ENCODE peak calls at places on chromosome 18, in seven cellular contexts. T, F, Q, U, N, O and E are unnamed samples.

GRCh38 chr18:21444465-21445023 is 156.0 kb downstream of the ESCO1 start:
- DNase-seq in F (peak), N (peak), O (no peak), U (peak), Q (no peak), T (peak), E (peak)

GRCh38 chr18:6203791-6204190 is 210.9 kb downstream of the L3MBTL4 start:
- DNase-seq in Q (no peak), T (no peak), F (no peak), N (no peak), O (no peak), U (no peak), E (no peak)

GRCh38 chr18:11324956-11325873 is 175.8 kb upstream of the PIEZO2 start:
- DNase-seq in U (peak), F (peak), T (peak), Q (peak), O (peak), N (peak), E (peak)

GRCh38 chr18:1784113-1784512 is 787.2 kb downstream of the METTL4 start:
- DNase-seq in T (no peak), N (no peak), F (no peak), O (no peak), Q (no peak), U (no peak), E (no peak)

GRCh38 chr18:56574827-56575226 is 63.6 kb downstream of the TXNL1 start:
- DNase-seq in O (no peak), Q (peak), U (no peak), T (peak), N (no peak), F (no peak), E (no peak)

GRCh38 chr18:61669320-61669719 is 223.5 kb downstream of the RNF152 start:
- DNase-seq in Q (peak), F (peak), T (no peak), U (no peak), N (no peak), O (no peak), E (no peak)

GRCh38 chr18:44681039-44681595 is 429 bp downstream of the SETBP1 start:
- DNase-seq in O (no peak), F (no peak), T (no peak), N (no peak), Q (no peak), U (no peak), E (peak)

GRCh38 chr18:75036941-75037516 is 171.9 kb downstream of the PTGR3 start:
- DNase-seq in U (no peak), O (no peak), F (no peak), T (peak), Q (peak), N (no peak), E (no peak)

GRCh38 chr18:28960146-28960545 is 783.2 kb upstream of the CDH2 start:
- DNase-seq in T (peak), O (no peak), U (peak), N (peak), F (no peak), Q (no peak), E (no peak)

GRCh38 chr18:55953326-55953725 is 365.3 kb upstream of the TCF4 start:
- DNase-seq in T (no peak), F (no peak), N (no peak), U (no peak), Q (no peak), O (no peak), E (no peak)

GRCh38 chr18:65737346-65737745 is 13.5 kb upstream of the CDH7 start:
- DNase-seq in O (no peak), N (no peak), F (no peak), U (no peak), T (no peak), Q (no peak), E (no peak)

GRCh38 chr18:46518438-46518837 is 138.6 kb downstream of the LOXHD1 start:
- DNase-seq in O (no peak), T (no peak), Q (no peak), U (peak), N (peak), F (no peak), E (no peak)

GRCh38 chr18:32812342-32812741 is 39.5 kb upstream of the KLHL14 start:
- DNase-seq in F (no peak), O (no peak), T (no peak), U (no peak), N (no peak), Q (no peak), E (no peak)

GRCh38 chr18:505483-506122 is 5.1 kb upstream of the COLEC12 start:
- DNase-seq in N (no peak), Q (no peak), O (no peak), U (no peak), T (no peak), F (no peak), E (peak)

GRCh38 chr18:68104036-68104435 is 587.5 kb upstream of the DSEL start:
- DNase-seq in N (no peak), F (no peak), O (no peak), Q (no peak), T (no peak), U (no peak), E (no peak)

GRCh38 chr18:42773870-42774269 is 341.6 kb downstream of the RIT2 start:
- DNase-seq in U (no peak), Q (no peak), T (no peak), F (no peak), O (no peak), N (no peak), E (no peak)

GRCh38 chr18:23542471-23542870 is 39.2 kb downstream of the RMC1 start:
- DNase-seq in Q (no peak), O (no peak), T (no peak), U (no peak), N (no peak), F (no peak), E (no peak)

GRCh38 chr18:63575680-63576079 is 11.5 kb upstream of the SERPINB13 start:
- DNase-seq in F (no peak), O (no peak), Q (no peak), T (no peak), U (peak), N (no peak), E (no peak)

GRCh38 chr18:6752200-6752873 is 22.8 kb downstream of the ARHGAP28 start:
- DNase-seq in O (no peak), F (peak), N (no peak), U (no peak), Q (peak), T (peak), E (no peak)

GRCh38 chr18:46755315-46756171 is 1.3 kb downstream of the ST8SIA5 start:
- DNase-seq in Q (no peak), O (no peak), N (no peak), T (no peak), U (no peak), F (no peak), E (peak)

GRCh38 chr18:50802133-50802532 is 17.7 kb downstream of the MRO start:
- DNase-seq in O (no peak), Q (no peak), N (peak), T (no peak), F (no peak), U (peak), E (no peak)

GRCh38 chr18:9094307-9095226 is 7.9 kb upstream of the NDUFV2 start:
- DNase-seq in N (peak), U (no peak), F (peak), O (peak), T (peak), Q (peak), E (no peak)

GRCh38 chr18:56889621-56890020 is 238.5 kb downstream of the WDR7 start:
- DNase-seq in T (no peak), F (no peak), U (no peak), O (no peak), Q (no peak), N (no peak), E (no peak)

GRCh38 chr18:61502472-61502871 is 169.2 kb downstream of the CDH20 start:
- DNase-seq in F (peak), O (peak), Q (peak), N (peak), U (peak), T (peak), E (peak)

GRCh38 chr18:46731316-46731715 is 25.5 kb downstream of the ST8SIA5 start:
- DNase-seq in U (no peak), F (no peak), Q (no peak), N (no peak), T (no peak), O (no peak), E (no peak)

GRCh38 chr18:55262021-55262560 is 302.8 kb upstream of the CCDC68 start:
- DNase-seq in F (no peak), T (no peak), O (no peak), Q (no peak), N (no peak), U (no peak), E (no peak)

GRCh38 chr18:60157810-60158209 is 214.8 kb downstream of the MC4R start:
- DNase-seq in U (no peak), F (no peak), N (no peak), O (no peak), Q (no peak), T (no peak), E (no peak)

GRCh38 chr18:50866765-50867164 is 12.2 kb upstream of the ME2 start:
- DNase-seq in N (no peak), O (no peak), Q (no peak), T (peak), F (no peak), U (peak), E (peak)

GRCh38 chr18:54358495-54358793 is 738 bp downstream of the C18orf54 start:
- DNase-seq in O (peak), N (no peak), Q (no peak), T (peak), U (peak), F (no peak), E (no peak)

GRCh38 chr18:24831871-24832665 is 371.6 kb downstream of the HRH4 start:
- DNase-seq in T (no peak), N (no peak), U (no peak), Q (no peak), O (no peak), F (no peak), E (no peak)

GRCh38 chr18:35267161-35267651 is 22.8 kb downstream of the ZSCAN30 start:
- DNase-seq in T (peak), N (no peak), O (no peak), U (no peak), F (no peak), Q (no peak), E (peak)

GRCh38 chr18:29225351-29225750 is 1048.4 kb upstream of the CDH2 start:
- DNase-seq in F (no peak), O (no peak), Q (no peak), U (no peak), T (peak), N (no peak), E (no peak)

GRCh38 chr18:55781481-55781957 is 193.5 kb upstream of the TCF4 start:
- DNase-seq in N (peak), F (no peak), Q (peak), U (peak), O (peak), T (peak), E (no peak)

GRCh38 chr18:8298186-8298585 is 311.1 kb upstream of the RAB12 start:
- DNase-seq in U (no peak), F (no peak), N (no peak), O (no peak), T (no peak), Q (no peak), E (no peak)

GRCh38 chr18:39318462-39318861 is 1752.9 kb upstream of the CELF4 start:
- DNase-seq in F (no peak), O (no peak), N (no peak), T (no peak), U (no peak), Q (no peak), E (no peak)

GRCh38 chr18:62577748-62578147 is 54.9 kb downstream of the ZCCHC2 start:
- DNase-seq in U (no peak), N (no peak), O (no peak), T (no peak), Q (no peak), F (no peak), E (no peak)

GRCh38 chr18:34697233-34697632 is 12.9 kb upstream of the DTNA start:
- DNase-seq in O (no peak), Q (no peak), U (no peak), T (no peak), F (no peak), N (no peak), E (no peak)

GRCh38 chr18:21897811-21898210 is 157.2 kb downstream of the MIB1 start:
- DNase-seq in F (peak), U (peak), T (peak), Q (peak), O (peak), N (peak), E (peak)

GRCh38 chr18:7684966-7685365 is 117.8 kb downstream of the PTPRM start:
- DNase-seq in O (no peak), N (peak), F (no peak), T (no peak), Q (no peak), U (no peak), E (no peak)

GRCh38 chr18:3970929-3971328 is 484.2 kb downstream of the DLGAP1 start:
- DNase-seq in U (no peak), T (no peak), N (no peak), Q (no peak), F (no peak), O (no peak), E (no peak)
- TF ChIP-seq CTCF in U (no peak), T (no peak), N (no peak), Q (peak), F (peak), O (peak), E (no peak)

GRCh38 chr18:37575646-37576045 is 10.0 kb upstream of the CELF4 start:
- DNase-seq in O (no peak), F (no peak), T (no peak), U (no peak), N (no peak), Q (no peak), E (no peak)

GRCh38 chr18:37578182-37578678 is 12.6 kb upstream of the CELF4 start:
- DNase-seq in F (no peak), N (no peak), U (no peak), T (no peak), Q (no peak), O (no peak), E (no peak)

GRCh38 chr18:37577051-37577611 is 11.5 kb upstream of the CELF4 start:
- DNase-seq in O (no peak), T (peak), N (no peak), F (no peak), U (peak), Q (no peak), E (no peak)

GRCh38 chr18:37582306-37582705 is 16.7 kb upstream of the CELF4 start:
- DNase-seq in Q (no peak), U (no peak), T (no peak), F (no peak), N (no peak), O (no peak), E (no peak)

GRCh38 chr18:37578886-37579513 is 13.4 kb upstream of the CELF4 start:
- DNase-seq in O (peak), N (no peak), Q (no peak), F (no peak), T (peak), U (peak), E (peak)
- TF ChIP-seq CTCF in O (peak), N (peak), Q (peak), F (peak), T (no peak), U (no peak), E (peak)

GRCh38 chr18:37309059-37309458 is 256.5 kb downstream of the CELF4 start:
- DNase-seq in U (peak), Q (no peak), O (no peak), T (no peak), N (no peak), F (no peak), E (no peak)
- TF ChIP-seq CTCF in U (no peak), Q (no peak), O (no peak), T (no peak), N (no peak), F (no peak), E (no peak)

DNA sequence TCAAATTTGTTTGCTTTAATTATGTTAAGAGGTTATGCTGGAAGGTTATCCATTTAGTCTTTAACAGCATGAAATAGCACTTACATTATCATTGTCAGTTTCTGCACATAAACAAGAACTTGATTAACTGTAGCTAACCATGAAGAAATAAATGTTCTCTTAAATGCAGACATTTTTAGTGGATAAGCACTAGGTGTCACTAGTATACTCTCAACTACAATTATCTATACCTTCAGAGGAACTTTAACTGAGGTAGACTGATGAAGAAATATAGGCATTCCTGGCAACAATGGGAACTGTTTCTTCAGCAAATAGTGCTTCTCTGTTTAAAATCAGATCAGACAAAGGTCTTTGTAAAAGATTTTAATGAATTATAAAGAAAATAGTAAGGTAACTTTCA is 178.8 kb upstream of the CHST9 start:
- DNase-seq in T (peak), O (no peak), Q (no peak), N (peak), F (no peak), U (peak), E (no peak)
- TF ChIP-seq CTCF in T (peak), O (no peak), Q (no peak), N (peak), F (no peak), U (peak), E (no peak)

DNA sequence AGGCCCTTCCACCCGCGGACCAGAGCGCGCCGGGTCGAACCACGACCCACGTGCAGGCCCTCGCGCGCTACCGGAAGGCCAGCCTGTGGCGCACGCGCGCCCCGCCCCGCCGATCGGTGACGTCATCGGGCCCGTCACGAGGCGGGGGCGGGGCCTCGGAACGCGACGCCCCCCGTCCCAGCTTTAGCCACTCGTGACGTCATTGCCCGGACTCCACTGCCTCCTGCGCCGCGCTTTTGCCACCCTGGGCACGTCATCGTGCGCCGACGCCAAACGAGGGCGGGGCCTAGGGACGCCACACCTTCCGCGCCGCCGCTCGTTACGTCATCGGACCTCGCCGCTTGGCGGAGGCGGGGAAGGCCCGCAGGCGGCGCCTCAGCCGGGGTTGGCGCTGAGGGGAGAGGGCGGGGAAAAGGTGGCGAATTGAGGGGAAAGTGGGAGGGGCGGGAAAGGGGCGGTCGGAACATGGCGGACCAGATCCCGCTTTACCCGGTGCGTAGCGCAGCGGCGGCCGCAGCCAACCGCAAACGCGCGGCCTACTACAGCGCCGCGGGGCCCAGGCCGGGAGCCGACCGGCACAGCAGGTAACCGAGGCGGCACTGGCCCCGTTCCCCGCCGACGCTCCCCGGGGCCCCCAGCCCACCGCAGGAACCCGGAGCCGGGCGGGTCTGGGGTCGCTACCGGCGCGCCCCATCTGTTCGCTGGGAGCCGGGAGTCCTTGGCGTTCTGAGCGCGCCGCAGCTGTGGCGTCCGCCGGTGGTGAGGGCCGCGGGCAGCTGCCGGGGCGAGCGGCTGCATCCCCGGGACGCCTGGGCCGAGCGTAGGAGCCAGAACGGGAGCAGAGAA is at the start of gene ATP9B:
- DNase-seq in T (peak), Q (peak), U (peak), O (peak), N (peak), F (peak), E (peak)
- TF ChIP-seq CTCF in T (no peak), Q (no peak), U (no peak), O (no peak), N (no peak), F (no peak), E (no peak)

GRCh38 chr18:49500136-49500921 is 13.3 kb upstream of the C18orf32 start:
- DNase-seq in F (no peak), N (no peak), O (no peak), T (no peak), Q (no peak), U (no peak), E (no peak)

GRCh38 chr18:49495480-49495879 is 8.4 kb upstream of the C18orf32 start:
- DNase-seq in F (no peak), U (no peak), O (no peak), T (no peak), Q (no peak), N (no peak), E (no peak)

GRCh38 chr18:49495074-49495473 is 8.0 kb upstream of the C18orf32 start:
- DNase-seq in F (no peak), T (no peak), Q (no peak), N (no peak), O (no peak), U (no peak), E (no peak)

GRCh38 chr18:49494660-49495059 is 7.6 kb upstream of the C18orf32 start:
- DNase-seq in T (peak), Q (peak), F (no peak), U (no peak), O (no peak), N (no peak), E (no peak)

GRCh38 chr18:49499046-49499637 is 12.1 kb upstream of the C18orf32 start:
- DNase-seq in T (no peak), O (no peak), N (no peak), U (no peak), Q (no peak), F (no peak), E (no peak)
- TF ChIP-seq CTCF in T (no peak), O (no peak), N (no peak), U (no peak), Q (no peak), F (no peak), E (no peak)

GRCh38 chr18:48780151-48781001 is 170.4 kb downstream of the SMAD7 start:
- DNase-seq in F (no peak), T (peak), O (no peak), N (no peak), Q (no peak), U (no peak), E (no peak)

GRCh38 chr18:48781041-48781989 is 169.4 kb downstream of the SMAD7 start:
- DNase-seq in N (no peak), T (peak), Q (peak), F (no peak), U (no peak), O (no peak), E (no peak)

GRCh38 chr18:48783616-48784520 is 166.9 kb downstream of the SMAD7 start:
- DNase-seq in N (no peak), T (no peak), Q (no peak), F (no peak), O (no peak), U (no peak), E (no peak)

GRCh38 chr18:48781990-48782368 is 168.8 kb downstream of the SMAD7 start:
- DNase-seq in T (no peak), N (no peak), F (no peak), Q (no peak), O (no peak), U (no peak), E (no peak)

DNA sequence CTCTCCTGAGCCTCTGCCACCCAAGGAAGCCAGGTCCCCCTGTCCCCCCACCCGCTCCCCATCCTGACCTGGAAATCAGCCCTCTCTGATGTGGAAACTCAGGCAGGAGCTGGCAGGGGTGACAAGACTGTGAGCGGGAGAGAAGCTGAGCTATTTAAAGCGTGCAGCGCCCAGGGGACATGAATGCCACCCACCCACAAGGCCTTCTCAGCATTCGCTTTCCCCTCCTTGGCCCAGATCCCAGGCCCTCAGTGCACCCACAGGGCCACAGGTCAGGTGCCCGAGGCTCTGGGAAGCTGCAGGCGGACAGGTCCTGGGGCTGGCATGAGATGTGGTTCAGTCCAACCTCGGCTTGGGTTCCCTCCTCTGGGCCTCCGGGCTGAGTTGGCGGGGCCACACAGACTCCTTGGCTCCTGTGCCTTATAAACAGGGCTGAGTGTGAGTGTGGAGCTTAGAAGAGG is 168.4 kb downstream of the SMAD7 start:
- DNase-seq in U (no peak), N (no peak), O (no peak), Q (no peak), T (peak), F (no peak), E (no peak)
- TF ChIP-seq CTCF in U (no peak), N (no peak), O (no peak), Q (no peak), T (no peak), F (no peak), E (no peak)